ENCODE peak calls at places on chromosomes 6 and 20, in ten cellular contexts. One of them, this sample, is unnamed.

GRCh38 chr6:135090819-135091218 is 36.2 kb upstream of the HBS1L start:
- DNase-seq in GM06990: no peak
- DNase-seq in fibroblast of the aortic adventitia: no peak
- DNase-seq in astrocyte of the spinal cord: no peak
- DNase-seq in ovary: no peak
- DNase-seq in psoas muscle: no peak
- DNase-seq in mammary epithelial cell: no peak
- DNase-seq in osteocyte: no peak
- DNase-seq in lower leg skin: no peak
- DNase-seq in heart left ventricle: no peak
- DNase-seq in this sample: no peak

GRCh38 chr6:30357678-30358339 is 12.9 kb downstream of the RPP21 start:
- DNase-seq in GM06990: peak; percentile 12
- DNase-seq in fibroblast of the aortic adventitia: peak; percentile 85
- DNase-seq in astrocyte of the spinal cord: peak; percentile 72
- DNase-seq in ovary: no peak
- DNase-seq in psoas muscle: peak; percentile 27
- DNase-seq in mammary epithelial cell: peak; percentile 44
- DNase-seq in osteocyte: no peak
- DNase-seq in lower leg skin: no peak
- DNase-seq in heart left ventricle: no peak
- DNase-seq in this sample: peak; percentile 26

GRCh38 chr6:74128536-74128935 is 432.5 kb downstream of the CD109 start:
- DNase-seq in GM06990: no peak
- DNase-seq in fibroblast of the aortic adventitia: no peak
- DNase-seq in astrocyte of the spinal cord: peak; percentile 3
- DNase-seq in ovary: no peak
- DNase-seq in psoas muscle: no peak
- DNase-seq in mammary epithelial cell: no peak
- DNase-seq in osteocyte: no peak
- DNase-seq in lower leg skin: no peak
- DNase-seq in heart left ventricle: no peak
- DNase-seq in this sample: no peak

GRCh38 chr6:117600008-117600743 is 2.1 kb downstream of the GOPC start:
- DNase-seq in GM06990: no peak
- DNase-seq in fibroblast of the aortic adventitia: peak; percentile 25
- DNase-seq in astrocyte of the spinal cord: peak; percentile 13
- DNase-seq in ovary: no peak
- DNase-seq in psoas muscle: no peak
- DNase-seq in mammary epithelial cell: no peak
- DNase-seq in osteocyte: no peak
- DNase-seq in lower leg skin: no peak
- DNase-seq in heart left ventricle: no peak
- DNase-seq in this sample: no peak

GRCh38 chr6:101397199-101397598 is 3.7 kb downstream of the GRIK2 start:
- DNase-seq in GM06990: no peak
- DNase-seq in fibroblast of the aortic adventitia: peak; percentile 55
- DNase-seq in astrocyte of the spinal cord: peak; percentile 35
- DNase-seq in ovary: no peak
- DNase-seq in psoas muscle: no peak
- DNase-seq in mammary epithelial cell: no peak
- DNase-seq in osteocyte: no peak
- DNase-seq in lower leg skin: no peak
- DNase-seq in heart left ventricle: no peak
- DNase-seq in this sample: no peak

GRCh38 chr6:169536446-169537170 is 165.2 kb downstream of the WDR27 start:
- DNase-seq in GM06990: no peak
- DNase-seq in fibroblast of the aortic adventitia: peak; percentile 56
- DNase-seq in astrocyte of the spinal cord: peak; percentile 88
- DNase-seq in ovary: no peak
- DNase-seq in psoas muscle: no peak
- DNase-seq in mammary epithelial cell: peak; percentile 63
- DNase-seq in osteocyte: no peak
- DNase-seq in lower leg skin: no peak
- DNase-seq in heart left ventricle: no peak
- DNase-seq in this sample: no peak

GRCh38 chr20:50690979-50691584 is at the start of gene RIPOR3:
- DNase-seq in GM06990: no peak
- DNase-seq in fibroblast of the aortic adventitia: no peak
- DNase-seq in astrocyte of the spinal cord: peak; percentile 16
- DNase-seq in ovary: peak; percentile 45
- DNase-seq in psoas muscle: peak; percentile 37
- DNase-seq in mammary epithelial cell: no peak
- DNase-seq in osteocyte: no peak
- DNase-seq in lower leg skin: peak; percentile 87
- DNase-seq in heart left ventricle: no peak
- DNase-seq in this sample: no peak

GRCh38 chr6:4707011-4707410 is 69.2 kb upstream of the CDYL start:
- DNase-seq in GM06990: no peak
- DNase-seq in fibroblast of the aortic adventitia: no peak
- DNase-seq in astrocyte of the spinal cord: no peak
- DNase-seq in ovary: no peak
- DNase-seq in psoas muscle: no peak
- DNase-seq in mammary epithelial cell: peak; percentile 58
- DNase-seq in osteocyte: no peak
- DNase-seq in lower leg skin: no peak
- DNase-seq in heart left ventricle: no peak
- DNase-seq in this sample: no peak

GRCh38 chr6:131400054-131400781 is 172.8 kb upstream of the ARG1 start:
- DNase-seq in GM06990: no peak
- DNase-seq in fibroblast of the aortic adventitia: peak; percentile 91
- DNase-seq in astrocyte of the spinal cord: peak; percentile 83
- DNase-seq in ovary: no peak
- DNase-seq in psoas muscle: no peak
- DNase-seq in mammary epithelial cell: peak; percentile 93
- DNase-seq in osteocyte: no peak
- DNase-seq in lower leg skin: no peak
- DNase-seq in heart left ventricle: no peak
- DNase-seq in this sample: no peak

GRCh38 chr6:108564178-108564577 is 3.5 kb downstream of the FOXO3 start:
- DNase-seq in GM06990: peak; percentile 59
- DNase-seq in fibroblast of the aortic adventitia: peak; percentile 97
- DNase-seq in astrocyte of the spinal cord: peak; percentile 95
- DNase-seq in ovary: no peak
- DNase-seq in psoas muscle: no peak
- DNase-seq in mammary epithelial cell: peak; percentile 93
- DNase-seq in osteocyte: no peak
- DNase-seq in lower leg skin: no peak
- DNase-seq in heart left ventricle: no peak
- DNase-seq in this sample: no peak

GRCh38 chr6:79544299-79544927 is 7.2 kb upstream of the LCA5 start:
- DNase-seq in GM06990: peak; percentile 26
- DNase-seq in fibroblast of the aortic adventitia: peak; percentile 58
- DNase-seq in astrocyte of the spinal cord: peak; percentile 79
- DNase-seq in ovary: no peak
- DNase-seq in psoas muscle: no peak
- DNase-seq in mammary epithelial cell: peak; percentile 54
- DNase-seq in osteocyte: no peak
- DNase-seq in lower leg skin: no peak
- DNase-seq in heart left ventricle: no peak
- DNase-seq in this sample: no peak

GRCh38 chr20:24705486-24705885 is 236.1 kb downstream of the SYNDIG1 start:
- DNase-seq in GM06990: no peak
- DNase-seq in fibroblast of the aortic adventitia: peak; percentile 7
- DNase-seq in astrocyte of the spinal cord: no peak
- DNase-seq in ovary: no peak
- DNase-seq in psoas muscle: no peak
- DNase-seq in mammary epithelial cell: no peak
- DNase-seq in osteocyte: no peak
- DNase-seq in lower leg skin: no peak
- DNase-seq in heart left ventricle: no peak
- DNase-seq in this sample: no peak
- TF ChIP-seq CTCF in GM06990: no peak
- TF ChIP-seq CTCF in fibroblast of the aortic adventitia: peak; percentile 25
- TF ChIP-seq CTCF in astrocyte of the spinal cord: no peak
- TF ChIP-seq CTCF in ovary: no peak
- TF ChIP-seq CTCF in psoas muscle: no peak
- TF ChIP-seq CTCF in mammary epithelial cell: no peak
- TF ChIP-seq CTCF in osteocyte: no peak
- TF ChIP-seq CTCF in lower leg skin: no peak
- TF ChIP-seq CTCF in heart left ventricle: no peak
- TF ChIP-seq CTCF in this sample: no peak

GRCh38 chr20:45362804-45363610 is at the start of gene SYS1:
- DNase-seq in GM06990: peak; percentile 96
- DNase-seq in fibroblast of the aortic adventitia: peak; percentile 99
- DNase-seq in astrocyte of the spinal cord: peak; percentile 99
- DNase-seq in ovary: peak; percentile 99
- DNase-seq in psoas muscle: peak; percentile 98
- DNase-seq in mammary epithelial cell: peak; percentile 98
- DNase-seq in osteocyte: peak; percentile 99
- DNase-seq in lower leg skin: peak; percentile 99
- DNase-seq in heart left ventricle: peak; percentile 99
- DNase-seq in this sample: peak; percentile 95
- TF ChIP-seq CTCF in GM06990: peak; percentile 82
- TF ChIP-seq CTCF in fibroblast of the aortic adventitia: peak; percentile 86
- TF ChIP-seq CTCF in astrocyte of the spinal cord: peak; percentile 85
- TF ChIP-seq CTCF in ovary: peak; percentile 99
- TF ChIP-seq CTCF in psoas muscle: peak; percentile 90
- TF ChIP-seq CTCF in mammary epithelial cell: peak; percentile 85
- TF ChIP-seq CTCF in osteocyte: peak; percentile 92
- TF ChIP-seq CTCF in lower leg skin: peak; percentile 28
- TF ChIP-seq CTCF in heart left ventricle: peak; percentile 90
- TF ChIP-seq CTCF in this sample: peak; percentile 92

DNA sequence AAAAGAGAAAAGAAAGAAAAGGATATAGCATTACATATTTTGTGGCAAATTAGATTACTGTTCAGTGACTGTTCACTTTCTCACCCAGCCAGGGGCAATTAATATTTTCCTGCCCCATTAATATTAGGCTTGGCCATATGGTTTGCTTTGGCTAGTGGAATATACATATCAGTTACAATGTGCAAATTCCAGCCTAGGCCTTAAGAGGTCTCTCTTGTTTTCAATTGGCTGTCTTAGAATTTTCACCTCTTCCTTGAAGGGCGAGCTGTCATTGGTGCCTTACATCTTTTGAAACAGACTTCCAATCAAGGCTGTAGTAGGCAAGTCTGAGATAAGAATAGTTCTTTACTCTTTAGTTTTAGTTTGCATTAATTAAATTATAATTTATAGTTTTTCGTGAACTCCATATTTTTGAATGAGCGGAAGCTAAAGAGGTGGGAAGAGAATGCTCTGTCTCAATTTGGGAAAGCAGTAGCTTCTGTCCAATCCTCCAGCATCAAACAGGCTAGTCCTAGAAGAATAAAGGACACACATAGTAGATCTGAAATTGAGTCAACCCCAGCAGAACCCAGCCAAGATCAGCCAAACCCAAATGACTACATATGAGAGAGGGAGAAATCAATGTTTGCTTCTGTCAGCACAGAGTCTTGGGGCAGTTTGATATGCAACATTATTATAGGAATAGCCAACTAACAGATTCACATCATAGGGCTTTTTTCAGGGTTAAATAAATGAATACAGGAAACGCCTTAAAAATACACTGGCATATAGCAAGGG is 6.3 kb upstream of the CSNK2A1 start:
- DNase-seq in GM06990: no peak
- DNase-seq in fibroblast of the aortic adventitia: no peak
- DNase-seq in astrocyte of the spinal cord: no peak
- DNase-seq in ovary: no peak
- DNase-seq in psoas muscle: no peak
- DNase-seq in mammary epithelial cell: no peak
- DNase-seq in osteocyte: no peak
- DNase-seq in lower leg skin: no peak
- DNase-seq in heart left ventricle: no peak
- DNase-seq in this sample: no peak
- TF ChIP-seq CTCF in GM06990: no peak
- TF ChIP-seq CTCF in fibroblast of the aortic adventitia: no peak
- TF ChIP-seq CTCF in astrocyte of the spinal cord: no peak
- TF ChIP-seq CTCF in ovary: no peak
- TF ChIP-seq CTCF in psoas muscle: no peak
- TF ChIP-seq CTCF in mammary epithelial cell: no peak
- TF ChIP-seq CTCF in osteocyte: no peak
- TF ChIP-seq CTCF in lower leg skin: no peak
- TF ChIP-seq CTCF in heart left ventricle: no peak
- TF ChIP-seq CTCF in this sample: no peak

DNA sequence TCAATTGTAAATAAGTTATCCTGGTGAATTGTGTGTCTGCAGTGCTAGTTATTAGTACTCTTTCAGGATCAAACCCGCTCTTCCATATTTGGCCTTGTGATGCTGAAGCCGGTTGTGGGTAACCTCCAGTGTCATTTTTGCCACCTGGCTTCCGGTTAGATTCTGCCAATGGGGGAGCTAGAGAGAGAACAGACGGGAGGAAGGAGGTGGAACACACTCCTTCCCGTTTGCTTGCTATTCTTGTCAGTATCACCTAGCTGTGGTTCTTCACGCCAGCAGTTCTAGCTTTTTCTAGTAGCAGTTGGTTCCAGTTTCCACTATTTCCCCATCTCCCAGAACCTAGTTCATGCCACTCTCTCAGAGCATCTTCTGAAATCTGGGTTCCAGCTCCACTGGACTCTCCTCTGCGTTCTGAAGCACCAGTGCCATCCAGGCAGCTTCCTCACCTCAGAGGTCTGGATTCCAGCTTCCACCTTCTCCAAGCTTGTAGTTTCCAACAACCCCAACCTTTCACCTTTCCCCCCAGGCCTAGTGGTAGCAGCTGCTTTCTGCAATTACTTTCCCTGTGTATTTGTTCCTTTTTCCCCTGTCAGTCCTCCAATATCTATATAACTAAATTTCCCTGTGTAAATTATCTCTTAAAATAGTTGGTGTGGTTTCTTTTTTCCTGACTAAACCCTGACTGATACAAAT is 46.9 kb upstream of the LOC128125822 start:
- DNase-seq in GM06990: no peak
- DNase-seq in fibroblast of the aortic adventitia: no peak
- DNase-seq in astrocyte of the spinal cord: no peak
- DNase-seq in ovary: no peak
- DNase-seq in psoas muscle: no peak
- DNase-seq in mammary epithelial cell: no peak
- DNase-seq in osteocyte: no peak
- DNase-seq in lower leg skin: no peak
- DNase-seq in heart left ventricle: no peak
- DNase-seq in this sample: no peak
- TF ChIP-seq CTCF in GM06990: no peak
- TF ChIP-seq CTCF in fibroblast of the aortic adventitia: no peak
- TF ChIP-seq CTCF in astrocyte of the spinal cord: no peak
- TF ChIP-seq CTCF in ovary: no peak
- TF ChIP-seq CTCF in psoas muscle: no peak
- TF ChIP-seq CTCF in mammary epithelial cell: no peak
- TF ChIP-seq CTCF in osteocyte: no peak
- TF ChIP-seq CTCF in lower leg skin: no peak
- TF ChIP-seq CTCF in heart left ventricle: no peak
- TF ChIP-seq CTCF in this sample: no peak

DNA sequence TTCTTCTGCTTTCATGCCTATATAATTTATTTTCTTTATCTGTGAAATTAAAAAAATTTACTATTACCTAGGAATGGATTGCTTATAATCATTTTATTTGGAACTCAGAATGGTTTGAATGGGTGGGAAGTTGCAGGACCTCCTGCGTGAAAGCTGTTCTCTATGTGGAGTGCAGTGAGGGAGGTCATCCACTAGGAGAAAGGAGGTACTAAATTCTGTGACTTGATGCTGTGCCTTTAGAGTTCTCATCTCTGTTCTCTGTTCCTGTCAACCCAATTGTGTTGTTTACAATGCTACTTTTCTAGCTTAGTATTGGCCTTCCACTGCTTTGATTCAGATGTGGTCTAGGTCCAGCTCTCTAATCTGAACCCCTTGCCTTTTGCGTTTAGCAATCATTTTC is 65.0 kb upstream of the HIVEP1 start:
- DNase-seq in GM06990: no peak
- DNase-seq in fibroblast of the aortic adventitia: no peak
- DNase-seq in astrocyte of the spinal cord: no peak
- DNase-seq in ovary: no peak
- DNase-seq in psoas muscle: no peak
- DNase-seq in mammary epithelial cell: no peak
- DNase-seq in osteocyte: no peak
- DNase-seq in lower leg skin: no peak
- DNase-seq in heart left ventricle: no peak
- DNase-seq in this sample: no peak
- TF ChIP-seq CTCF in GM06990: peak; percentile 18
- TF ChIP-seq CTCF in fibroblast of the aortic adventitia: peak; percentile 25
- TF ChIP-seq CTCF in astrocyte of the spinal cord: peak; percentile 23
- TF ChIP-seq CTCF in ovary: no peak
- TF ChIP-seq CTCF in psoas muscle: no peak
- TF ChIP-seq CTCF in mammary epithelial cell: peak; percentile 17
- TF ChIP-seq CTCF in osteocyte: no peak
- TF ChIP-seq CTCF in lower leg skin: no peak
- TF ChIP-seq CTCF in heart left ventricle: no peak
- TF ChIP-seq CTCF in this sample: no peak

This sample was measured in natural killer cell.